ENCODE peak calls at places on chromosome 16, in seven cellular contexts. N is HCT116, H is NT2/D1, Y is K562, P is HepG2, Z is GM12878, G is SK-N-SH. R is an unnamed sample.

GRCh38 chr16:50972899-50973298 is 178.2 kb downstream of the SALL1 start:
- DNase-seq in N (no peak), H (no peak), Y (no peak), P (no peak), Z (no peak), G (no peak), R (no peak)

GRCh38 chr16:83365166-83365565 is 442.6 kb upstream of the HSBP1 start:
- DNase-seq in N (no peak), H (no peak), Y (no peak), P (no peak), Z (no peak), G (no peak), R (no peak)

GRCh38 chr16:87973721-87974120 is 22.5 kb downstream of the BANP start:
- DNase-seq in N (no peak), H (no peak), Y (no peak), P (no peak), Z (no peak), G (no peak), R (no peak)

GRCh38 chr16:68644715-68645493 is at the start of gene CDH3:
- DNase-seq in N (peak; percentile 67), H (no peak), Y (no peak), P (no peak), Z (no peak), G (peak; percentile 64), R (peak; percentile 82)

GRCh38 chr16:69727916-69728270 is 1.5 kb upstream of the NQO1 start:
- DNase-seq in N (no peak), H (no peak), Y (no peak), P (no peak), Z (no peak), G (no peak), R (no peak)

GRCh38 chr16:54193656-54194007 is 93.0 kb downstream of the IRX3 start:
- DNase-seq in N (peak; percentile 59), H (peak; percentile 56), Y (peak; percentile 66), P (peak; percentile 58), Z (peak; percentile 4), G (peak; percentile 90), R (peak; percentile 59)

GRCh38 chr16:29996773-29997250 is 771 bp downstream of the INO80E start:
- DNase-seq in N (no peak), H (no peak), Y (peak; percentile 25), P (no peak), Z (no peak), G (no peak), R (no peak)

GRCh38 chr16:47197536-47198179 is 53.9 kb upstream of the NETO2 start:
- DNase-seq in N (no peak), H (no peak), Y (no peak), P (no peak), Z (no peak), G (no peak), R (no peak)

GRCh38 chr16:23107878-23108277 is 41.4 kb downstream of the USP31 start:
- DNase-seq in N (no peak), H (no peak), Y (no peak), P (no peak), Z (no peak), G (no peak), R (no peak)

GRCh38 chr16:1816396-1817275 is 10.0 kb downstream of the HAGH start:
- DNase-seq in N (no peak), H (no peak), Y (no peak), P (no peak), Z (no peak), G (no peak), R (no peak)

GRCh38 chr16:64864232-64864803 is 257.5 kb downstream of the CDH11 start:
- DNase-seq in N (no peak), H (no peak), Y (no peak), P (no peak), Z (no peak), G (no peak), R (no peak)

GRCh38 chr16:24045641-24046040 is 209.9 kb downstream of the PRKCB start:
- DNase-seq in N (no peak), H (peak; percentile 70), Y (no peak), P (no peak), Z (no peak), G (peak; percentile 70), R (peak; percentile 79)

GRCh38 chr16:50114357-50115129 is 38.6 kb upstream of the TENT4B start:
- DNase-seq in N (no peak), H (no peak), Y (no peak), P (no peak), Z (no peak), G (no peak), R (no peak)

GRCh38 chr16:22370038-22370541 is 4.3 kb downstream of the CDR2 start:
- DNase-seq in N (no peak), H (no peak), Y (no peak), P (peak; percentile 46), Z (no peak), G (no peak), R (no peak)

GRCh38 chr16:85093705-85094104 is 18.6 kb downstream of the CIBAR2 start:
- DNase-seq in N (no peak), H (no peak), Y (peak; percentile 63), P (no peak), Z (no peak), G (no peak), R (no peak)

GRCh38 chr16:87541004-87541881 is 48.4 kb upstream of the ZCCHC14 start:
- DNase-seq in N (no peak), H (no peak), Y (no peak), P (no peak), Z (no peak), G (peak; percentile 51), R (no peak)

GRCh38 chr16:84876873-84877606 is 57.3 kb downstream of the CRISPLD2 start:
- DNase-seq in N (no peak), H (no peak), Y (no peak), P (no peak), Z (no peak), G (no peak), R (no peak)

GRCh38 chr16:68732068-68732680 is 4.9 kb upstream of the CDH1 start:
- DNase-seq in N (peak; percentile 60), H (peak; percentile 63), Y (peak; percentile 89), P (peak; percentile 62), Z (no peak), G (peak; percentile 61), R (no peak)

GRCh38 chr16:85475233-85475632 is 137.9 kb upstream of the GSE1 start:
- DNase-seq in N (no peak), H (no peak), Y (no peak), P (no peak), Z (no peak), G (peak; percentile 75), R (no peak)

GRCh38 chr16:88767546-88767945 is 17.5 kb downstream of the PIEZO1 start:
- DNase-seq in N (no peak), H (no peak), Y (no peak), P (no peak), Z (no peak), G (no peak), R (no peak)

GRCh38 chr16:27879601-27880247 is 183.8 kb downstream of the GSG1L start:
- DNase-seq in N (no peak), H (no peak), Y (no peak), P (no peak), Z (no peak), G (peak; percentile 75), R (no peak)

GRCh38 chr16:83995756-83996155 is 27.7 kb downstream of the NECAB2 start:
- DNase-seq in N (peak; percentile 18), H (no peak), Y (peak; percentile 73), P (no peak), Z (no peak), G (no peak), R (no peak)

DNA sequence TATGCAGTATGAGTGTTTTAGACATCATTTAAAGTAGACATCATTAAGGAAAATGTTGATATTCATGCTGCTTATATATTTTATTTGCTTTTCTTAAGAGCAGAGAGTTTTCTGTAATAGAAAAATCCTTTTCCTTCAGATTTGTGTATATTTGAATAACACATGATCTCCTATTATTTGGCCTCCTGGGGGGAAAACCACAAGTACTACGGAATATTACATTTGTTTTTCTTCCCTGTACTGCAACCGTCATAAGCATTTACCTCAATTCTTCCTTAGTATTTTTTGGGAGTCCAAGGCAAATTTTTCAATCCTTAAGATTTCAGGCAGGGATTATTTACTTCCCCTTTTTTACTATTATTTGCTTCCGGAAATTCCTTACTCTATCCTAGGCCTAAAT is 6.0 kb downstream of the RSPRY1 start:
- DNase-seq in N (no peak), H (no peak), Y (no peak), P (no peak), Z (no peak), G (no peak), R (no peak)
- TF ChIP-seq YY1 in N (no peak), H (no peak), Y (no peak), P (no peak), Z (no peak), G (no peak), R (no peak)

DNA sequence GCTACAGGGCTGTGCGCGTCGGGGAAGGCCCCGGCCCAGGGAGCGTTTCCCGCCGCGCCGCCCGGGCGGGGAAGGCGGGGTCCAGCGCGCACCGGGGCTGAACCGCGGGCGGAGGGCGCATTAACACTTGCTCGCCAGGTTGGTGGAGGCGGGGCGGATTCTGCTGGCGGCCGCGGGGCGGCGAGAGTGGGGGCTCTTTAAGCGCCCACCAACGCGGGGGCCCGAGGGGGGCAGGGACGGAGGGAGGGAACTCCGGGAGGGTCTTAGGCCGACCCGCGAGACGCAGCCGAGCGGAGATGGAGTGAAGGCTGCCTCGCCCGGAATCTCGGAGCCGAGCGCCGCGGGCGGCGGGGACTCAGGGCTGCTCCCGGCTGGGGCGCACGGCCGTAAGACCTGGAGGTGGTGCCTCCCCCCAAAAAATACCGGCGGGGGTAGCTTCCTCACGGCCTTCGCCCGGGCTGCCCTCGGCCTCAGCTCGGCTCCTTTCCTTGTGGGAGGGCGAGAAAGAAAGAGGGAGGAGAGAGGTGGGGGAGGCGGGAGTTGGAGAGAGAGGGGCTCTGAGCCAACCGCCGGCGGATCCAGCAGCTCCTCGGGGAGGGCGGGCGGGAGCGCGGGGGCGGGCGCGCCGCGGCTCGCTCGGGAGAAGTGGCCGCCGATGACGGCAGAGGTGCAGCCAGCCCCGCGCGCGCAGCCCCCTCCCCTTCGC is 415 bp upstream of the FOXF1 start:
- DNase-seq in N (no peak), H (no peak), Y (no peak), P (no peak), Z (no peak), G (no peak), R (peak; percentile 82)
- TF ChIP-seq YY1 in N (no peak), H (no peak), Y (no peak), P (no peak), Z (no peak), G (no peak), R (no peak)

DNA sequence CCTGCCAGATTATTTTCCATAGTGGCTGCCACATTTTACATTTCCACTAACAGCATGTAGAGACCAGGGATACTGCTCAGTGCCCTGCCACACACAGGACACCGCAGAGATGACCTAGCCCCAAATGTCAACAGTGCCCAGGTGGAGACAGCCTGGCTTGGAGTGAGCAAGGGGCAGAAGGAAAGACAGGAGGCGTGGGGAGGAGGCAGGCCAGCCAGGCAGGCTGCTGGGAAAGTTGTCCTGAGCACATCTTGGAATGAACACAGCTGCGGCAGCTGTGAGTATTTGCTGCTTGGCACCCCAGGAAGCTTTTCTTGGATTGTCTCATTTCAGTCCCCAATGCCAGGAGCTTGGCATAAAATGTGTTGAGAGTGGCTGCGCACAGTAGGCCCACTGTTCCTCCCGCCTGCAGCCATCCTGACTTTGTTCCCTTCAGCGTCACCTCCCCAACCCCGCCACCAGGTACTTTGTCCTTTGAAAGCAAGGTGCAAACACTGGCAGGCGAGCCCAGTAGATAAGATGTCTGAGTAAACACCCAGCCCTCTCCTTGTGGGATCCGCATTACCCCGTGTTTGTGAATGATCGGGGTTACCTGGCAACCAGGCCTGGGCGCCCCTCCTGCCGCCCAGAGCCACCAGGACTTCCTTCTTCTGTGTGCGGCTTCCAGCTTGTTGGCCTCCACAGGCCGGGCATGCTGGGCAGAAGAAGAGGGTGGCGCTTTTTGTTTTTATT is 114.0 kb downstream of the CMIP start:
- DNase-seq in N (no peak), H (no peak), Y (peak; percentile 56), P (peak; percentile 83), Z (no peak), G (no peak), R (no peak)
- TF ChIP-seq YY1 in N (no peak), H (no peak), Y (no peak), P (no peak), Z (no peak), G (no peak), R (no peak)

GRCh38 chr16:72908362-72908838 is 139.5 kb downstream of the ZFHX3 start:
- DNase-seq in N (no peak), H (no peak), Y (no peak), P (no peak), Z (no peak), G (no peak), R (no peak)
- TF ChIP-seq YY1 in N (no peak), H (no peak), Y (no peak), P (no peak), Z (no peak), G (no peak), R (no peak)